ENCODE peak calls at places on chromosomes 7 and 10, in seven cellular contexts. Z is uterus, A is NB4, O is lung, J is cardiac muscle cell, I is esophagus squamous epithelium, X is testis. N is an unnamed sample.

GRCh38 chr10:60816624-60817023 is 38.3 kb downstream of the CDK1 start:
- DNase-seq in Z (peak; percentile 49), A (peak; percentile 82), O (peak; percentile 44), J (peak; percentile 82), I (no peak), X (peak; percentile 74), N (peak; percentile 56)

GRCh38 chr10:124001391-124002260 is 91.8 kb downstream of the CHST15 start:
- DNase-seq in Z (no peak), A (no peak), O (peak; percentile 28), J (no peak), I (no peak), X (no peak), N (peak; percentile 3)

GRCh38 chr10:2734691-2735090 is 332.7 kb upstream of the PFKP start:
- DNase-seq in Z (no peak), A (no peak), O (no peak), J (peak; percentile 2), I (no peak), X (peak; percentile 28), N (no peak)

GRCh38 chr7:18570890-18571478 is 75.4 kb downstream of the HDAC9 start:
- DNase-seq in Z (no peak), A (peak; percentile 46), O (no peak), J (peak; percentile 34), I (no peak), X (peak; percentile 27), N (no peak)

GRCh38 chr7:953547-954327 is 743 bp downstream of the ADAP1 start:
- DNase-seq in Z (no peak), A (peak; percentile 86), O (peak; percentile 60), J (peak; percentile 69), I (no peak), X (peak; percentile 50), N (no peak)

GRCh38 chr10:97731346-97732051 is 5.4 kb upstream of the ZFYVE27 start:
- DNase-seq in Z (peak; percentile 67), A (peak; percentile 79), O (peak; percentile 73), J (peak; percentile 83), I (no peak), X (peak; percentile 82), N (peak; percentile 67)

GRCh38 chr10:125155101-125155500 is 5.3 kb downstream of the CTBP2 start:
- DNase-seq in Z (no peak), A (no peak), O (no peak), J (no peak), I (no peak), X (no peak), N (no peak)

GRCh38 chr10:7179536-7179935 is 231.3 kb downstream of the SFMBT2 start:
- DNase-seq in Z (no peak), A (no peak), O (no peak), J (no peak), I (no peak), X (no peak), N (no peak)

GRCh38 chr10:84147347-84147746 is 8.0 kb downstream of the GHITM start:
- DNase-seq in Z (no peak), A (no peak), O (no peak), J (no peak), I (no peak), X (no peak), N (no peak)

GRCh38 chr7:923108-924041 is 31.1 kb downstream of the ADAP1 start:
- DNase-seq in Z (peak; percentile 37), A (peak; percentile 97), O (peak; percentile 65), J (peak; percentile 38), I (peak; percentile 63), X (peak; percentile 70), N (peak; percentile 96)

GRCh38 chr7:33091111-33091531 is 18.1 kb downstream of the RP9 start:
- DNase-seq in Z (no peak), A (no peak), O (no peak), J (no peak), I (no peak), X (no peak), N (no peak)

GRCh38 chr10:119663866-119664698 is 12.9 kb downstream of the BAG3 start:
- DNase-seq in Z (no peak), A (peak; percentile 31), O (no peak), J (no peak), I (no peak), X (no peak), N (peak; percentile 28)

GRCh38 chr10:15123749-15124184 is 26.6 kb downstream of the RPP38 start:
- DNase-seq in Z (no peak), A (no peak), O (no peak), J (no peak), I (no peak), X (no peak), N (no peak)

GRCh38 chr7:48183370-48183743 is 12.1 kb downstream of the ABCA13 start:
- DNase-seq in Z (no peak), A (no peak), O (no peak), J (no peak), I (no peak), X (no peak), N (no peak)

GRCh38 chr10:91694170-91694794 is 61.4 kb upstream of the PPP1R3C start:
- DNase-seq in Z (no peak), A (peak; percentile 52), O (no peak), J (peak; percentile 60), I (no peak), X (peak; percentile 29), N (peak; percentile 22)

GRCh38 chr7:159060440-159060839 is 84.2 kb downstream of the VIPR2 start:
- DNase-seq in Z (no peak), A (no peak), O (no peak), J (no peak), I (no peak), X (no peak), N (peak; percentile 2)

DNA sequence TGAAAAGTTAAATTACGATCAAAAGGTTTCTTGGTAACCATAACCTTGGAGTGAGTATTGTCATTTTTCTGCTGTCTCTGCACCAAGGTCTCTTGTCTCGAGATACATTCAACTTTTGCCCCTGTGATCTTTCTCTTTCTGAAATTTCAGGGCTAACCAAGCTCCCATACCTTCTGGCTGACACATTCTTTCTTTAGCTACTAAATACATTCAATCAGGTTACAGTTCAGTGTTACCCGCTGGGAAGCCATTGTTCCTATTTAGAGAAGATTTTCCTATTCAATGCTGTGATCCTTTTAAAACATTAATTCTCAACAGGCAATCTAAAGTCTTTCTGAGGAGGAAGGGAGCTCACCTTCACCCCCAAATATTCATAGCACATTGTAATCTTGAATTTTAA is 22.9 kb upstream of the DMTF1 start:
- DNase-seq in Z (no peak), A (no peak), O (no peak), J (no peak), I (no peak), X (no peak), N (no peak)
- H3K4me3 ChIP-seq in Z (no peak overlapping the region), A (no peak overlapping the region), O (no peak overlapping the region), J (no peak overlapping the region), I (no peak overlapping the region), X (no peak overlapping the region), N (no peak overlapping the region)

DNA sequence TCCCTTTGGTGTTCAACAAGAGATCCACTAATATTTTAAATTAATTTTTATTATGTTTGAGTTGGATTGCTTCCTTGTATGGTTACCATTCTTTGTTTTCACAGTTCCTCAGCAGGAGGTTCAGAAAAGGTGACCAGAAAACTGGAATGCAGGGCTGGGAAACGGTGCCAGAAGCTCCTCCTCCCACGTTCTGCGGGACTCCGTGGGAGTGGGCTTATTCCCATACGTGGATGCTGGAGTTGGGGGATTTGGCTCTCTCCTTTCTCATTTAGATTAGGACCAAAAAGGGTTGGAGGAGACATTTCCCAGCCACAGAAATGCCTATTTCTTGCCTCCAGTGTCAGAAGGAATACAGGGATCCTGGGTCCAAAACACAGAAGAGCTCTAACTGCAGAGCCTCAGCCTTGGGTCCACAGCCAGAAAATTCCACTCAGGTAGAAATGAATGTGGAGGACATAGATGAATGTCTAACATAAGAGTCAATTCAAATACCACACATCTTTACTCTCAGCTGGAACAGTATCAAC is 56.0 kb downstream of the SORBS1 start:
- DNase-seq in Z (no peak), A (no peak), O (no peak), J (no peak), I (no peak), X (no peak), N (no peak)
- TF ChIP-seq CTCF in Z (no peak), A (no peak), O (no peak), J (no peak), I (no peak), X (no peak), N (no peak)

GRCh38 chr10:129971381-129972144 is 7.5 kb upstream of the EBF3 start:
- DNase-seq in Z (peak; percentile 60), A (peak; percentile 90), O (peak; percentile 45), J (peak; percentile 86), I (no peak), X (no peak), N (no peak)
- H3K4me3 ChIP-seq in Z (no peak overlapping the region), A (peak overlapping the region; percentile 28), O (no peak overlapping the region), J (peak overlapping the region; percentile 37), I (peak overlapping the region; percentile 43), X (peak overlapping the region; percentile 36), N (no peak overlapping the region)

GRCh38 chr7:122532406-122533269 is 166.3 kb downstream of the RNF133 start:
- DNase-seq in Z (no peak), A (peak; percentile 25), O (no peak), J (no peak), I (no peak), X (no peak), N (no peak)
- TF ChIP-seq CTCF in Z (no peak), A (peak; percentile 28), O (no peak), J (peak; percentile 44), I (no peak), X (peak; percentile 43), N (peak; percentile 56)

GRCh38 chr7:137987011-137987334 is 14.9 kb downstream of the CREB3L2 start:
- DNase-seq in Z (no peak), A (no peak), O (no peak), J (no peak), I (no peak), X (no peak), N (no peak)
- H3K4me3 ChIP-seq in Z (no peak overlapping the region), A (no peak overlapping the region), O (no peak overlapping the region), J (no peak overlapping the region), I (no peak overlapping the region), X (no peak overlapping the region), N (no peak overlapping the region)

GRCh38 chr7:74656911-74657691 is 417 bp upstream of the GTF2I start:
- DNase-seq in Z (peak; percentile 98), A (peak; percentile 100), O (peak; percentile 98), J (peak; percentile 99), I (peak; percentile 90), X (peak; percentile 99), N (peak; percentile 99)
- TF ChIP-seq CTCF in Z (no peak), A (no peak), O (no peak), J (peak; percentile 14), I (peak; percentile 4), X (no peak), N (no peak)